ENCODE peak calls at places on chromosomes 2 and 18, in five cellular contexts. One of them, this sample, is unnamed.

GRCh38 chr2:64283641-64284371 is 139.6 kb upstream of the PELI1 start:
- DNase-seq in GM20000: peak
- DNase-seq in T-helper 2 cell: no peak
- DNase-seq in effector CD8-positive, alpha-beta T cell: no peak
- DNase-seq in stimulated activated CD4-positive, alpha-beta T cell treated with anti-CD3 and anti-CD28 coated beads, Interleukin-15, amount 100 ng/mL, for 24 hours: no peak
- DNase-seq in this sample: no peak

GRCh38 chr2:190407662-190408537 is at the start of gene MFSD6:
- DNase-seq in GM20000: peak
- DNase-seq in T-helper 2 cell: peak
- DNase-seq in effector CD8-positive, alpha-beta T cell: peak
- DNase-seq in stimulated activated CD4-positive, alpha-beta T cell treated with anti-CD3 and anti-CD28 coated beads, Interleukin-15, amount 100 ng/mL, for 24 hours: peak
- DNase-seq in this sample: peak

GRCh38 chr2:64859208-64860161 is 129.7 kb upstream of the SLC1A4 start:
- DNase-seq in GM20000: peak
- DNase-seq in T-helper 2 cell: no peak
- DNase-seq in effector CD8-positive, alpha-beta T cell: no peak
- DNase-seq in stimulated activated CD4-positive, alpha-beta T cell treated with anti-CD3 and anti-CD28 coated beads, Interleukin-15, amount 100 ng/mL, for 24 hours: peak
- DNase-seq in this sample: peak

GRCh38 chr2:241908686-241909420 is 39.3 kb downstream of the RTP5 start:
- DNase-seq in GM20000: no peak
- DNase-seq in T-helper 2 cell: no peak
- DNase-seq in effector CD8-positive, alpha-beta T cell: no peak
- DNase-seq in stimulated activated CD4-positive, alpha-beta T cell treated with anti-CD3 and anti-CD28 coated beads, Interleukin-15, amount 100 ng/mL, for 24 hours: no peak
- DNase-seq in this sample: no peak

GRCh38 chr18:48006415-48007175 is 76.1 kb upstream of the SMAD2 start:
- DNase-seq in GM20000: no peak
- DNase-seq in T-helper 2 cell: no peak
- DNase-seq in effector CD8-positive, alpha-beta T cell: no peak
- DNase-seq in stimulated activated CD4-positive, alpha-beta T cell treated with anti-CD3 and anti-CD28 coated beads, Interleukin-15, amount 100 ng/mL, for 24 hours: no peak
- DNase-seq in this sample: no peak

GRCh38 chr2:38095996-38096861 is 20.3 kb upstream of the CYP1B1 start:
- DNase-seq in GM20000: no peak
- DNase-seq in T-helper 2 cell: no peak
- DNase-seq in effector CD8-positive, alpha-beta T cell: no peak
- DNase-seq in stimulated activated CD4-positive, alpha-beta T cell treated with anti-CD3 and anti-CD28 coated beads, Interleukin-15, amount 100 ng/mL, for 24 hours: no peak
- DNase-seq in this sample: no peak

GRCh38 chr2:86022661-86023365 is 82.9 kb downstream of the POLR1A start:
- DNase-seq in GM20000: no peak
- DNase-seq in T-helper 2 cell: no peak
- DNase-seq in effector CD8-positive, alpha-beta T cell: no peak
- DNase-seq in stimulated activated CD4-positive, alpha-beta T cell treated with anti-CD3 and anti-CD28 coated beads, Interleukin-15, amount 100 ng/mL, for 24 hours: no peak
- DNase-seq in this sample: no peak

GRCh38 chr2:102796337-102796736 is 34.5 kb downstream of the TMEM182 start:
- DNase-seq in GM20000: no peak
- DNase-seq in T-helper 2 cell: no peak
- DNase-seq in effector CD8-positive, alpha-beta T cell: no peak
- DNase-seq in stimulated activated CD4-positive, alpha-beta T cell treated with anti-CD3 and anti-CD28 coated beads, Interleukin-15, amount 100 ng/mL, for 24 hours: no peak
- DNase-seq in this sample: no peak

GRCh38 chr2:221205103-221205502 is 367.0 kb downstream of the EPHA4 start:
- DNase-seq in GM20000: no peak
- DNase-seq in T-helper 2 cell: no peak
- DNase-seq in effector CD8-positive, alpha-beta T cell: no peak
- DNase-seq in stimulated activated CD4-positive, alpha-beta T cell treated with anti-CD3 and anti-CD28 coated beads, Interleukin-15, amount 100 ng/mL, for 24 hours: no peak
- DNase-seq in this sample: no peak

GRCh38 chr2:142992843-142993242 is 115.4 kb downstream of the KYNU start:
- DNase-seq in GM20000: no peak
- DNase-seq in T-helper 2 cell: no peak
- DNase-seq in effector CD8-positive, alpha-beta T cell: no peak
- DNase-seq in stimulated activated CD4-positive, alpha-beta T cell treated with anti-CD3 and anti-CD28 coated beads, Interleukin-15, amount 100 ng/mL, for 24 hours: no peak
- DNase-seq in this sample: no peak

GRCh38 chr2:21024722-21025389 is 19.0 kb downstream of the APOB start:
- DNase-seq in GM20000: no peak
- DNase-seq in T-helper 2 cell: no peak
- DNase-seq in effector CD8-positive, alpha-beta T cell: no peak
- DNase-seq in stimulated activated CD4-positive, alpha-beta T cell treated with anti-CD3 and anti-CD28 coated beads, Interleukin-15, amount 100 ng/mL, for 24 hours: no peak
- DNase-seq in this sample: no peak